ENCODE peak calls at places on chromosomes 11 and 22, in four cellular contexts. U, C, A and V are unnamed samples.

GRCh38 chr11:23573430-23573829 is 713.2 kb upstream of the CCDC179 start:
- DNase-seq in U (no peak), C (no peak), A (no peak), V (no peak)

GRCh38 chr11:63459586-63459985 is 31.4 kb downstream of the PLAAT5 start:
- DNase-seq in U (no peak), C (no peak), A (no peak), V (no peak)

GRCh38 chr11:6737872-6738466 is 33.8 kb downstream of the OR2AG2 start:
- DNase-seq in U (peak; percentile 41), C (peak; percentile 11), A (no peak), V (no peak)

GRCh38 chr11:119316729-119317591 is at the start of gene MCAM:
- DNase-seq in U (peak; percentile 41), C (peak; percentile 87), A (no peak), V (no peak)

GRCh38 chr11:67252831-67253239 is 13.4 kb upstream of the GRK2 start:
- DNase-seq in U (no peak), C (no peak), A (no peak), V (peak; percentile 61)

GRCh38 chr11:78438298-78438975 is 20.8 kb upstream of the GAB2 start:
- DNase-seq in U (no peak), C (no peak), A (no peak), V (no peak)

GRCh38 chr11:94011478-94011877 is 9.7 kb upstream of the HEPHL1 start:
- DNase-seq in U (no peak), C (no peak), A (no peak), V (no peak)

GRCh38 chr11:130674686-130675085 is 226.2 kb downstream of the ADAMTS15 start:
- DNase-seq in U (no peak), C (no peak), A (no peak), V (no peak)

GRCh38 chr11:111942826-111943225 is 5.7 kb downstream of the DIXDC1 start:
- DNase-seq in U (no peak), C (no peak), A (no peak), V (no peak)

GRCh38 chr11:1123970-1124369 is 33.8 kb upstream of the MUC5AC start:
- DNase-seq in U (no peak), C (no peak), A (no peak), V (no peak)

GRCh38 chr11:62431171-62431895 is 12.5 kb downstream of the SCGB1A1 start:
- DNase-seq in U (no peak), C (no peak), A (no peak), V (no peak)

GRCh38 chr11:92295175-92296137 is 70.8 kb downstream of the FAT3 start:
- DNase-seq in U (no peak), C (no peak), A (no peak), V (no peak)

GRCh38 chr11:69264486-69264885 is 29.5 kb upstream of the MYEOV start:
- DNase-seq in U (no peak), C (no peak), A (peak; percentile 57), V (no peak)

GRCh38 chr22:25282671-25283561 is 63.5 kb downstream of the CRYBB2 start:
- DNase-seq in U (no peak), C (peak; percentile 66), A (no peak), V (no peak)
- H3K4me3 ChIP-seq in U (no peak overlapping the region), C (no peak overlapping the region), A (peak overlapping the region; percentile 16), V (no peak overlapping the region)

GRCh38 chr22:38712496-38713207 is 6.9 kb downstream of the GTPBP1 start:
- DNase-seq in U (no peak), C (no peak), A (no peak), V (no peak)

GRCh38 chr22:38707984-38708383 is 2.2 kb downstream of the GTPBP1 start:
- DNase-seq in U (no peak), C (no peak), A (no peak), V (no peak)

GRCh38 chr22:38709306-38709705 is 3.6 kb downstream of the GTPBP1 start:
- DNase-seq in U (no peak), C (no peak), A (no peak), V (no peak)

GRCh38 chr22:38710866-38711265 is 5.1 kb downstream of the GTPBP1 start:
- DNase-seq in U (no peak), C (no peak), A (no peak), V (no peak)

GRCh38 chr22:38710352-38710751 is 4.6 kb downstream of the GTPBP1 start:
- DNase-seq in U (no peak), C (no peak), A (no peak), V (no peak)
- H3K4me1 ChIP-seq in U (peaks cover 24% of the 10 kb centered on the region), C (no peaks in the 10 kb centered on the region), A (peaks cover 78% of the 10 kb centered on the region), V (peaks cover 65% of the 10 kb centered on the region)

DNA sequence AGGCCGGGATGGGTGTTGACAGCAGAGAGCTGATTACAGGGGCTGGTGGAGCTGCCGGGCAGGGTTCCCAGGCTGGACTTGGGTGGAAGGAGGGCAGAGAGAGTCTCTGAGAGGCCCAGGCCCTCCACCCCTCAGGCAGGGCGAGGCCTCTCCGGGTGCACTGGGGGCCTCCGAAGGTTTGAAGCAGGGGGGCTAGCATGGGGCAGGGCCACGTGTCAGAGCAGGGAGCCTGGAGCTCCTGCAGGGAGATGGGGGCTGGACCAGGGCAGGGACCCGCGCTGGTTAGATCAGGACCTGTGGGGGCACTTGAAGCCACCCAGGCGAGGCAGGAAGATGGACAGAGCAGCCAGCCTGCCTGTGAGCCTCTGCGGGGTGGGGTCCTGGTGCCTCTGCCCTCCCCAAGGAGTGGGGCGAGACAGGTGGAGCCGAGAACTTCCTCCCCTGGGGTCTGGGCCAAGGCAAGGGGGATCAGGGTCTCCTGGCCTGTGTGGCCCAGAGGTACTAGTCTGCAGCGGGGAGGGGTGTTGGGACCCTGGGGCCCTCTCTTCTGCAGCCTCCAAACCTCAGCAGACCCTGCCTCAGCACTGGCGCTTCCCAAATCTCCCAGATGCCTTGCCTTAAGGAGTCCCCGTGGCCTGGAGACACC is 911 bp downstream of the PANX2 start:
- DNase-seq in U (no peak), C (no peak), A (peak; percentile 75), V (no peak)
- H3K4me3 ChIP-seq in U (no peak overlapping the region), C (peak overlapping the region; percentile 63), A (no peak overlapping the region), V (no peak overlapping the region)

DNA sequence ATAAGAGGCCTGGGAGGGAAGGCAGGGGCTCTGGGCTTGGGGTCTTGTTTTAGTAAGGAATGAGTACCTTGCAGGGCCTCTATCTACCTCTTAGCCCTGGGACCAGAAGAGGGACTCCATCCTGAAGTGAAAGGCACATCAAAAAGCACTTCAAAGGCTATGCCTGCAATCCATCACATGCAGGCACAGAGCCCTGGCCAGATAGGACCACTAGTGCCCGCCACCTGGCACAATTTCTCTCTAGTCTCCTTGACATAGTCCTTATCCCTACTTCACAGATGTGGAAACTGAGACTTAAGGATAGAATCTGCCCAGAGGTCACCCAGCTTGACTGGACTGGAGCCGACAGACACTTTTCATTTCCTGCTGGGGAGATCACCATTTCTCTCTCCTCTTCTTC is 35.5 kb downstream of the DKK3 start:
- DNase-seq in U (no peak), C (no peak), A (peak; percentile 41), V (no peak)
- H3K4me1 ChIP-seq in U (peaks cover 6% of the 10 kb centered on the region), C (peaks cover 75% of the 10 kb centered on the region), A (peaks cover 12% of the 10 kb centered on the region), V (peaks cover 46% of the 10 kb centered on the region)

DNA sequence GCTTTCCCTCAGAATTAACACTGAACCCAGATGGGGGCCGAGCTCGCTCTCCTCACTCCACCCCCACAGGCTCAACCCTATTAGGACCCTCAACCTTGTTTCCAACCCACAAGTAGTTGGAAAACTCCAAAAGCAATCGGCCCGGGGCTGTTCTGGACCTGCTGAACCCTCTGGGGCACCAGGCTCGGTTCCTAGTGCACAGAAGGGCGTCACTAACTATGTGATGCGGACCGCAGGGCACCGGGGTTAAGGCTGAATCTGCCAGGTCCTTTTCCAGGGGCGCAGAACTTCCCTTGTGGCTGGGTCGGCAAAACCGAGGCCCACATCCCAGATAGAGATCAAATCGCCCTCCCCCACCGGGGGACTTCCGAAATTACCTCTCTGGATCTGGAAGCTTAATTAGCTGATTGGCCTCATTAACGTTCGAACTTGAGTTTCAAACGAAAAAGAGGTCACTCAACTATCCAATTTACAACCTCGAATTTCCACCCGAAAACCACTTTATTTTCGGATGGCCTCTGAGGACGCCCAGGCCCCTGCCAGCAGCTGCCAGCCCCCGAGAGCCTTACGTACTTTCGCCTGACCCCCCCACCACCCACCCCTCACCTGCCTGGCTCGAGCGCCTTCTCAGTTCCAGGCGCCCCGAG is 1.7 kb downstream of the SHANK2 start:
- DNase-seq in U (no peak), C (no peak), A (no peak), V (no peak)
- H3K4me3 ChIP-seq in U (peak overlapping the region; percentile 87), C (no peak overlapping the region), A (no peak overlapping the region), V (peak overlapping the region; percentile 62)